ENCODE peak calls at places on chromosomes 11 and 22, in five cellular contexts. F is lower lobe of right lung, N is fibroblast of villous mesenchyme, W is A549, I is ELF-1. B is an unnamed sample.

GRCh38 chr11:112297248-112297866 is 36.7 kb upstream of the PLET1 start:
- DNase-seq in F (no peak), N (no peak), W (no peak), I (no peak), B (no peak)

GRCh38 chr11:132549571-132549970 is 982.7 kb downstream of the OPCML start:
- DNase-seq in F (no peak), N (no peak), W (no peak), I (no peak), B (no peak)

GRCh38 chr22:41603873-41604332 is 14.3 kb upstream of the PMM1 start:
- DNase-seq in F (no peak), N (no peak), W (no peak), I (no peak), B (no peak)

GRCh38 chr11:68380786-68381622 is 68.6 kb downstream of the LRP5 start:
- DNase-seq in F (no peak), N (peak), W (peak), I (peak), B (no peak)

GRCh38 chr22:25081409-25081824 is 118.2 kb upstream of the CRYBB3 start:
- DNase-seq in F (no peak), N (peak), W (peak), I (peak), B (no peak)

GRCh38 chr11:97722065-97722464 is 1298.7 kb upstream of the CNTN5 start:
- DNase-seq in F (no peak), N (peak), W (peak), I (no peak), B (no peak)

GRCh38 chr22:19996694-19997384 is 19.8 kb downstream of the ARVCF start:
- DNase-seq in F (no peak), N (no peak), W (no peak), I (no peak), B (no peak)

GRCh38 chr11:77705195-77705876 is 67.7 kb upstream of the CLNS1A start:
- DNase-seq in F (no peak), N (peak), W (peak), I (peak), B (no peak)

GRCh38 chr11:37134637-37135036 is 536.6 kb upstream of the RAG2 start:
- DNase-seq in F (no peak), N (no peak), W (no peak), I (no peak), B (no peak)

GRCh38 chr11:49208006-49208721 is at the start of gene FOLH1:
- DNase-seq in F (peak), N (no peak), W (no peak), I (peak), B (peak)